ENCODE peak calls at places on chromosomes 12 and 14, in four cellular contexts. S is neural crest cell; E is amniotic stem cell; D is CD4-positive, CD25-positive, alpha-beta regulatory T cell. Y is an unnamed sample.
A peak's percentile ranks its signal among the peaks of the same experiment; 100 is the strongest.

GRCh38 chr14:63192085-63192484 is 12.2 kb upstream of the RHOJ start:
- DNase-seq in S (no peak), E (no peak), D (no peak), Y (no peak)

GRCh38 chr12:79674629-79675028 is 16.1 kb downstream of the PAWR start:
- DNase-seq in S (no peak), E (no peak), D (no peak), Y (no peak)

GRCh38 chr12:120402217-120402616 is 33.3 kb upstream of the MSI1 start:
- DNase-seq in S (peak; percentile 56), E (no peak), D (no peak), Y (no peak)

GRCh38 chr12:46774011-46774633 is 51.7 kb downstream of the SLC38A4 start:
- DNase-seq in S (no peak), E (no peak), D (no peak), Y (peak; percentile 28)

GRCh38 chr12:100738086-100738485 is 56.5 kb upstream of the ANO4 start:
- DNase-seq in S (no peak), E (no peak), D (no peak), Y (no peak)

GRCh38 chr12:57803317-57803893 is 15.1 kb downstream of the AVIL start:
- DNase-seq in S (peak; percentile 40), E (no peak), D (peak; percentile 37), Y (no peak)

GRCh38 chr12:91890742-91891141 is 254.9 kb downstream of the BTG1 start:
- DNase-seq in S (no peak), E (no peak), D (no peak), Y (no peak)

GRCh38 chr12:115835445-115835844 is 442.0 kb downstream of the MED13L start:
- DNase-seq in S (no peak), E (no peak), D (no peak), Y (no peak)

GRCh38 chr12:89497467-89497866 is 27.1 kb downstream of the GALNT4 start:
- DNase-seq in S (no peak), E (no peak), D (no peak), Y (no peak)

GRCh38 chr14:73680821-73681220 is 33.4 kb downstream of the PNMA1 start:
- DNase-seq in S (no peak), E (no peak), D (no peak), Y (no peak)

GRCh38 chr12:103839893-103840292 is 1.1 kb downstream of the NT5DC3 start:
- DNase-seq in S (no peak), E (no peak), D (no peak), Y (no peak)

GRCh38 chr12:11482955-11483354 is 87.6 kb upstream of the PRB2 start:
- DNase-seq in S (no peak), E (peak; percentile 3), D (no peak), Y (no peak)

GRCh38 chr12:62210422-62210821 is 49.8 kb upstream of the USP15 start:
- DNase-seq in S (peak; percentile 40), E (peak; percentile 32), D (peak; percentile 78), Y (no peak)

GRCh38 chr14:99289394-99290189 is 17.6 kb upstream of the BCL11B start:
- DNase-seq in S (no peak), E (no peak), D (no peak), Y (no peak)

GRCh38 chr12:24499151-24500146 is 449.5 kb downstream of the BCAT1 start:
- DNase-seq in S (no peak), E (peak; percentile 4), D (no peak), Y (no peak)

GRCh38 chr12:115866909-115867525 is 410.5 kb downstream of the MED13L start:
- DNase-seq in S (no peak), E (no peak), D (no peak), Y (no peak)

GRCh38 chr12:54463034-54463433 is 10.4 kb downstream of the GTSF1 start:
- DNase-seq in S (no peak), E (no peak), D (no peak), Y (peak; percentile 25)

GRCh38 chr12:130711751-130712150 is 4.3 kb downstream of the RIMBP2 start:
- DNase-seq in S (no peak), E (no peak), D (peak; percentile 11), Y (no peak)

GRCh38 chr12:57001448-57001906 is 4.9 kb downstream of the ZBTB39 start:
- DNase-seq in S (peak; percentile 62), E (no peak), D (peak; percentile 75), Y (no peak)

GRCh38 chr14:82872494-82872893 is 1338.8 kb upstream of the SEL1L start:
- DNase-seq in S (peak; percentile 9), E (no peak), D (no peak), Y (no peak)

GRCh38 chr14:69044965-69045555 is 66.0 kb upstream of the ACTN1 start:
- DNase-seq in S (no peak), E (no peak), D (no peak), Y (no peak)

GRCh38 chr14:68269136-68269535 is 449.6 kb downstream of the RAD51B start:
- DNase-seq in S (no peak), E (no peak), D (no peak), Y (no peak)

GRCh38 chr14:51846631-51847488 is 13.6 kb upstream of the GNG2 start:
- DNase-seq in S (peak; percentile 65), E (no peak), D (peak; percentile 99), Y (no peak)

GRCh38 chr12:79637093-79637492 is 53.7 kb downstream of the PAWR start:
- DNase-seq in S (no peak), E (no peak), D (no peak), Y (no peak)

GRCh38 chr12:116659771-116660481 is 77.9 kb downstream of the SPRING1 start:
- DNase-seq in S (no peak), E (no peak), D (no peak), Y (peak; percentile 31)

GRCh38 chr14:68685419-68686211 is 107.3 kb downstream of the ZFP36L1 start:
- DNase-seq in S (no peak), E (no peak), D (peak; percentile 97), Y (no peak)

GRCh38 chr12:116427200-116427932 is 131.8 kb upstream of the MAP1LC3B2 start:
- DNase-seq in S (no peak), E (no peak), D (no peak), Y (no peak)

GRCh38 chr12:4251967-4252366 is 21.6 kb upstream of the CCND2 start:
- DNase-seq in S (no peak), E (no peak), D (no peak), Y (no peak)

GRCh38 chr12:49033611-49034286 is 15.2 kb upstream of the PRKAG1 start:
- DNase-seq in S (no peak), E (no peak), D (no peak), Y (no peak)

GRCh38 chr14:100573009-100573756 is 14.0 kb downstream of the BEGAIN start:
- DNase-seq in S (no peak), E (no peak), D (no peak), Y (no peak)

GRCh38 chr14:95273041-95273978 is 46.4 kb downstream of the CLMN start:
- DNase-seq in S (no peak), E (no peak), D (no peak), Y (no peak)

Y was measured in HS-5.